ENCODE peak calls at places on chromosomes 13 and 19, in four cellular contexts. One of them, this sample, is unnamed.

GRCh38 chr13:25170554-25171107 is 1.5 kb downstream of the AMER2 start:
- DNase-seq in neuronal stem cell: no peak
- DNase-seq in stomach: no peak
- DNase-seq in CD8-positive, alpha-beta T cell: no peak
- DNase-seq in this sample: peak; percentile 75

GRCh38 chr19:16316506-16316882 is 8.1 kb upstream of the KLF2 start:
- DNase-seq in neuronal stem cell: no peak
- DNase-seq in stomach: no peak
- DNase-seq in CD8-positive, alpha-beta T cell: no peak
- DNase-seq in this sample: no peak

GRCh38 chr19:20359933-20360720 is 193.1 kb downstream of the ZNF486 start:
- DNase-seq in neuronal stem cell: no peak
- DNase-seq in stomach: no peak
- DNase-seq in CD8-positive, alpha-beta T cell: no peak
- DNase-seq in this sample: peak; percentile 43

GRCh38 chr13:74487091-74487722 is 353.0 kb upstream of the KLF12 start:
- DNase-seq in neuronal stem cell: no peak
- DNase-seq in stomach: no peak
- DNase-seq in CD8-positive, alpha-beta T cell: no peak
- DNase-seq in this sample: no peak

GRCh38 chr19:40424637-40425449 is 949 bp downstream of the SERTAD1 start:
- DNase-seq in neuronal stem cell: no peak
- DNase-seq in stomach: no peak
- DNase-seq in CD8-positive, alpha-beta T cell: no peak
- DNase-seq in this sample: no peak

GRCh38 chr19:42563352-42564210 is 31.1 kb downstream of the CEACAM8 start:
- DNase-seq in neuronal stem cell: peak; percentile 20
- DNase-seq in stomach: peak; percentile 29
- DNase-seq in CD8-positive, alpha-beta T cell: no peak
- DNase-seq in this sample: peak; percentile 85

GRCh38 chr19:50830266-50831025 is 2.9 kb downstream of the KLK15 start:
- DNase-seq in neuronal stem cell: no peak
- DNase-seq in stomach: no peak
- DNase-seq in CD8-positive, alpha-beta T cell: no peak
- DNase-seq in this sample: no peak

GRCh38 chr13:40966298-40966697 is 52.8 kb downstream of the ELF1 start:
- DNase-seq in neuronal stem cell: no peak
- DNase-seq in stomach: no peak
- DNase-seq in CD8-positive, alpha-beta T cell: no peak
- DNase-seq in this sample: no peak

GRCh38 chr13:24692541-24692940 is 12.3 kb downstream of the ATP12A start:
- DNase-seq in neuronal stem cell: no peak
- DNase-seq in stomach: no peak
- DNase-seq in CD8-positive, alpha-beta T cell: no peak
- DNase-seq in this sample: no peak

GRCh38 chr13:40053401-40053800 is 397.9 kb downstream of the COG6 start:
- DNase-seq in neuronal stem cell: no peak
- DNase-seq in stomach: no peak
- DNase-seq in CD8-positive, alpha-beta T cell: no peak
- DNase-seq in this sample: no peak

GRCh38 chr19:869245-870177 is 10.0 kb downstream of the CFD start:
- DNase-seq in neuronal stem cell: no peak
- DNase-seq in stomach: no peak
- DNase-seq in CD8-positive, alpha-beta T cell: no peak
- DNase-seq in this sample: no peak

GRCh38 chr19:5711025-5711424 is 8.9 kb downstream of the LONP1 start:
- DNase-seq in neuronal stem cell: no peak
- DNase-seq in stomach: no peak
- DNase-seq in CD8-positive, alpha-beta T cell: no peak
- DNase-seq in this sample: peak; percentile 33

GRCh38 chr19:5703819-5704818 is 14.0 kb downstream of the RPL36 start:
- DNase-seq in neuronal stem cell: no peak
- DNase-seq in stomach: no peak
- DNase-seq in CD8-positive, alpha-beta T cell: no peak
- DNase-seq in this sample: peak; percentile 46

GRCh38 chr19:5705552-5705951 is 14.4 kb downstream of the LONP1 start:
- DNase-seq in neuronal stem cell: no peak
- DNase-seq in stomach: no peak
- DNase-seq in CD8-positive, alpha-beta T cell: no peak
- DNase-seq in this sample: peak; percentile 51

GRCh38 chr19:5707576-5708575 is 12.1 kb downstream of the LONP1 start:
- DNase-seq in neuronal stem cell: no peak
- DNase-seq in stomach: no peak
- DNase-seq in CD8-positive, alpha-beta T cell: no peak
- DNase-seq in this sample: peak; percentile 68

DNA sequence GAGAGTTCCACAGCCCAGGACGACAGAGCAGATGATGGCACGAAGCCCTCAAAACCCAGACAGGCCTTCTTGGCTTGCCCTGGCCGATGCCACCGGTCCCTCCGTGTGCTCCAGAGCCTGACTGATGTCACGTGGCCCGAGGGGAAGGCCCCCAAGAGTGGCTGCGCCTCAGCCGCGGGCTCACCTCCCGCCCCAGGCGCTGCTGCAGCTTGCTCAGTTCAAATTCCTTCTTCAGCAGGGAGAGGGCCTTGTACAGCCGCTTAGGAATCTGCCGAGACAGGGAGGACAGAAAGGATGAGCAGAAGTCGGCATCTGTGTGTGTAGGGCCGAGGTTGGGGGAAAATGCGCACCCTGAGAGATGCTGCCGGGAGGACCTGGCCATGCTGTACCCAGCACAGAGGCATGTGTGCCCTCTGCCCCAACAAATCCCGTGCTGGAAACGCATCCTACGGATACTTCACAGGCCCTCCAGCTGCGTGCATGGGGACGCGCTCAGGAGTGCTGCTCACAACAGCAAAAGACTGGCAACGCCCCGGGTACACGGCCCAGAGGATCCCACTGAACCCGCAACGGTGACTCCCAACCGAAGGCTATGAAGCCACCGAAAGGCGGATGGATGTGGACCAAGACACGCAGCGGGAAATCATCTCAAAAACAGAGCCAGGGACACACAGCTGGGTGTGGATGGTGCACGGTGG is 12.9 kb downstream of the LONP1 start:
- DNase-seq in neuronal stem cell: no peak
- DNase-seq in stomach: no peak
- DNase-seq in CD8-positive, alpha-beta T cell: no peak
- DNase-seq in this sample: peak; percentile 59
- H3K36me3 ChIP-seq in neuronal stem cell: peaks cover 84% of the 10 kb centered on the region
- H3K36me3 ChIP-seq in stomach: peaks cover 96% of the 10 kb centered on the region
- H3K36me3 ChIP-seq in CD8-positive, alpha-beta T cell: peaks cover 17% of the 10 kb centered on the region
- H3K36me3 ChIP-seq in this sample: peaks cover 48% of the 10 kb centered on the region

DNA sequence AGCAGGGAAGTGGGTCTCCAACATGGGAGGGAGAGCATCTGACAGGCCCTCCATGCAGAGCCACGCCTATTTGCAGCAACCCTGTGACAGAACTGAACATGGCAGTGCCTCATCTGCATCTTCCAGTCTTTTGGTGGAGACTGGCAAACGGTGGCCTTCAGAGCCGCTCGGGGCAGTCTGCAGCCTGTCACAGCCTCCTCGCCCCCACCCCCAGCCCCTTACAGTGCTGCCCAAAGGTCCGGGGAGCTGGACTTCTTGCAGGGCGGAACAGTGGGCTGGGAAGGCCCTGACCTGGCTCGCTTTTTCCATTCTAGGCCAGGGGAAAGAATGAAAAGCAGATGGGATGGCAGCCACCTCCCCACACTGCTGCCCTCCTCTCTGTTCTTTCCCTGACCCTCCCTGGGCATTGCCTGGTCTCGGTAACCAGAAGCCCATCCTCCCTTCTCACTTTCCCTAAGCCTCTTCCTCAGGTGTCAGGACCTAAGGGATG is 2.7 kb downstream of the CALM3 start:
- DNase-seq in neuronal stem cell: no peak
- DNase-seq in stomach: no peak
- DNase-seq in CD8-positive, alpha-beta T cell: no peak
- DNase-seq in this sample: peak; percentile 27
- H3K4me3 ChIP-seq in neuronal stem cell: peak overlapping the region; percentile 5
- H3K4me3 ChIP-seq in stomach: peak overlapping the region; percentile 99
- H3K4me3 ChIP-seq in CD8-positive, alpha-beta T cell: no peak overlapping the region
- H3K4me3 ChIP-seq in this sample: no peak overlapping the region

GRCh38 chr19:55083004-55083850 is 7.6 kb downstream of the EPS8L1 start:
- DNase-seq in neuronal stem cell: no peak
- DNase-seq in stomach: no peak
- DNase-seq in CD8-positive, alpha-beta T cell: no peak
- DNase-seq in this sample: peak; percentile 85

GRCh38 chr19:55080915-55081772 is 5.5 kb downstream of the EPS8L1 start:
- DNase-seq in neuronal stem cell: no peak
- DNase-seq in stomach: peak; percentile 66
- DNase-seq in CD8-positive, alpha-beta T cell: peak; percentile 92
- DNase-seq in this sample: peak; percentile 98

GRCh38 chr19:55082023-55082851 is 6.6 kb downstream of the EPS8L1 start:
- DNase-seq in neuronal stem cell: no peak
- DNase-seq in stomach: no peak
- DNase-seq in CD8-positive, alpha-beta T cell: no peak
- DNase-seq in this sample: peak; percentile 94

GRCh38 chr19:55080121-55080914 is 4.6 kb downstream of the EPS8L1 start:
- DNase-seq in neuronal stem cell: no peak
- DNase-seq in stomach: peak; percentile 48
- DNase-seq in CD8-positive, alpha-beta T cell: peak; percentile 69
- DNase-seq in this sample: peak; percentile 98

GRCh38 chr19:55081773-55082022 is 6.0 kb downstream of the EPS8L1 start:
- DNase-seq in neuronal stem cell: no peak
- DNase-seq in stomach: no peak
- DNase-seq in CD8-positive, alpha-beta T cell: no peak
- DNase-seq in this sample: no peak
- H3K27me3 ChIP-seq in neuronal stem cell: peaks cover 51% of the 10 kb centered on the region
- H3K27me3 ChIP-seq in stomach: peaks cover 54% of the 10 kb centered on the region
- H3K27me3 ChIP-seq in CD8-positive, alpha-beta T cell: peaks cover 25% of the 10 kb centered on the region
- H3K27me3 ChIP-seq in this sample: peaks cover 60% of the 10 kb centered on the region

DNA sequence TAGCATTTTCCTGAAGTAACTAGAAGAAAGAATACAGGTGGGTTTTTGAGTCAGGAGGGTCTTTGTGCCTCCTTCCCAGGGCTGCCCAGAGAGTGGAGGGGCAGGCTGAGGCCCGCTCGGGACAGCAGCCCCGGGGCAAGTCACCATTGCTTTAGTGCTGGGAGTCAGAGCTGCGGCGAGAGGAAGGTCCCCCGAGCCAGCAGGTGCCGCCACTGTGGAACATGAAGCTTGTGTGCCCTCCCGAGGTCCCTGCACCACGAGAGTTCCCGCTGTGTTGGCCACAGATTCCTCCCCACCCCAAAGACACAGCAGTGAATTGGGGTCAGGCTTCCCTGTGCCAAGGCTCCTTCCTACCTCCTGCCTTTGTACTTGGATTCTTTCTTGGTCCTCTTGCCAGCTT is 50.9 kb upstream of the TEX29 start:
- DNase-seq in neuronal stem cell: no peak
- DNase-seq in stomach: no peak
- DNase-seq in CD8-positive, alpha-beta T cell: no peak
- DNase-seq in this sample: peak; percentile 72
- H3K36me3 ChIP-seq in neuronal stem cell: peaks cover 98% of the 10 kb centered on the region
- H3K36me3 ChIP-seq in stomach: peaks cover 77% of the 10 kb centered on the region
- H3K36me3 ChIP-seq in CD8-positive, alpha-beta T cell: peaks cover 13% of the 10 kb centered on the region
- H3K36me3 ChIP-seq in this sample: peaks cover 4% of the 10 kb centered on the region

GRCh38 chr19:18790566-18791314 is at the start of gene COMP:
- DNase-seq in neuronal stem cell: no peak
- DNase-seq in stomach: no peak
- DNase-seq in CD8-positive, alpha-beta T cell: no peak
- DNase-seq in this sample: peak; percentile 76

GRCh38 chr19:18789883-18790565 is 1.1 kb downstream of the COMP start:
- DNase-seq in neuronal stem cell: no peak
- DNase-seq in stomach: no peak
- DNase-seq in CD8-positive, alpha-beta T cell: no peak
- DNase-seq in this sample: peak; percentile 97

GRCh38 chr19:18789422-18789832 is 1.7 kb downstream of the COMP start:
- DNase-seq in neuronal stem cell: no peak
- DNase-seq in stomach: no peak
- DNase-seq in CD8-positive, alpha-beta T cell: no peak
- DNase-seq in this sample: peak; percentile 75

GRCh38 chr19:18792661-18793060 is 1.6 kb upstream of the COMP start:
- DNase-seq in neuronal stem cell: no peak
- DNase-seq in stomach: no peak
- DNase-seq in CD8-positive, alpha-beta T cell: no peak
- DNase-seq in this sample: no peak

GRCh38 chr19:18791315-18791678 is 192 bp upstream of the COMP start:
- DNase-seq in neuronal stem cell: no peak
- DNase-seq in stomach: no peak
- DNase-seq in CD8-positive, alpha-beta T cell: no peak
- DNase-seq in this sample: no peak
- H3K4me3 ChIP-seq in neuronal stem cell: no peak overlapping the region
- H3K4me3 ChIP-seq in stomach: no peak overlapping the region
- H3K4me3 ChIP-seq in CD8-positive, alpha-beta T cell: no peak overlapping the region
- H3K4me3 ChIP-seq in this sample: no peak overlapping the region

DNA sequence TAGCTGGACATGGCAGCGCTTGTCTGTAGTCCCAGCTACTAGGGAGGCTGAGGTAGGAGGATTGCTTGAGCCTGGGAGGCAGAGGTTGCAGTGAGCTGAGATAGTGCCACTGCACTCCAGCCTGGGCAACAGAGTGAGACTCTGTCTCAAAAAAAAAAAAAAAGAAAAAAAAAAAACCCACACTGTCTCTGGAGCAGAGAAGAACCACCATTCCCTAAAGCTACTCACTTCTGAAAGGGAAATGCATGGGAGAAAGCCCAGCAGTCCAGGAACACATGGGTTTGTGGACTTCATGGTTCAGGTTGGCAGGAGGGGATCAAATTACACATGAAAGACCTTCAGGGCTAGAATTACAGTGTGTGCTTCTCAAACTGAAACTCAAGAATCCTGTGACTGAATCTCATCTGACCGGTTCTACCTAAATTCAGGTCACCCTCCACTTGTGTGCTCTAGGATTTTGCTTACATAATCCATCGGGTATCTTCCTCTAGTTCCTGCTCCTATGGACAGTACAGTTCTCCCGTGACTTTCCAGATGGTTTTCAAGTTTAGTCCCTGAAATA is 30.2 kb upstream of the CPB2 start:
- DNase-seq in neuronal stem cell: no peak
- DNase-seq in stomach: peak; percentile 47
- DNase-seq in CD8-positive, alpha-beta T cell: no peak
- DNase-seq in this sample: peak; percentile 37
- H3K27me3 ChIP-seq in neuronal stem cell: no peaks in the 10 kb centered on the region
- H3K27me3 ChIP-seq in stomach: no peaks in the 10 kb centered on the region
- H3K27me3 ChIP-seq in CD8-positive, alpha-beta T cell: no peaks in the 10 kb centered on the region
- H3K27me3 ChIP-seq in this sample: no peaks in the 10 kb centered on the region

This sample was measured in H7.